ENCODE peak calls at places on chromosomes 5 and 9, in four cellular contexts. D is HepG2, W is K562, Z is GM12878. P is an unnamed sample.

GRCh38 chr9:125971895-125972729 is 224.9 kb downstream of the PBX3 start:
- DNase-seq in D (no peak), W (no peak), Z (no peak), P (no peak)

GRCh38 chr5:123881791-123882244 is 369.8 kb downstream of the CSNK1G3 start:
- DNase-seq in Z (no peak), W (no peak), D (no peak), P (peak; percentile 13)

GRCh38 chr5:94613583-94613982 is 4.8 kb downstream of the KIAA0825 start:
- DNase-seq in D (peak; percentile 45), W (peak; percentile 71), Z (no peak), P (peak; percentile 12)

GRCh38 chr9:396397-396796 is 181.7 kb downstream of the DOCK8 start:
- DNase-seq in D (no peak), Z (no peak), W (no peak), P (no peak)

GRCh38 chr5:122182491-122182921 is 53.2 kb downstream of the ZNF474 start:
- DNase-seq in W (peak; percentile 21), D (no peak), Z (no peak), P (no peak)

GRCh38 chr5:93578813-93579560 is 2.0 kb downstream of the NR2F1-AS1 start:
- DNase-seq in D (no peak), Z (no peak), W (no peak), P (peak; percentile 52)

GRCh38 chr5:164041105-164041504 is 535.7 kb downstream of the MAT2B start:
- DNase-seq in Z (no peak), W (no peak), D (no peak), P (no peak)

GRCh38 chr9:6658628-6659353 is 13.3 kb upstream of the GLDC start:
- DNase-seq in Z (no peak), W (no peak), D (no peak), P (no peak)

GRCh38 chr5:123358751-123359150 is 64.5 kb downstream of the CEP120 start:
- DNase-seq in W (no peak), D (no peak), Z (no peak), P (no peak)

GRCh38 chr9:137130176-137130755 is 8.7 kb upstream of the GRIN1 start:
- DNase-seq in D (no peak), W (peak; percentile 48), Z (no peak), P (peak; percentile 72)

DNA sequence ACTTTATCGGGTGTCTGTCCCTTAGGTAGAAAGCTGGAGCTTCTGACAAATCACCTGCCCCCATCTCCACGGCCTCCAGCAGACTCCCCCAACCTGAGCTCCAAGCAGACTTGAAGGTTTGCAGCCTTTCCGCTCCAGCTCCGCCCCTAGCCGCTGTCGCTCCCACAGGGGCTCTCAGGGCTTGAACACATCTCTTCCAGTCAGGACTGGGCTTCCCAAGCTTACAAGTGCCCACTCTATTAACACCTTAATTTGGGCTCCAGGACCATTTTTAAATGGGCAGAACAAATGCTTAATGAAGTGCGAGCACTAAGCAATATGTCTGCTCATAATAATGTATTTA is 17.2 kb upstream of the SLC25A51 start:
- DNase-seq in W (no peak), D (no peak), Z (no peak), P (no peak)
- TF ChIP-seq NFIC in W (no peak), D (no peak), Z (no peak), P (no peak)

GRCh38 chr9:124268248-124268647 is 10.5 kb downstream of the NEK6 start:
- DNase-seq in D (no peak), W (no peak), Z (no peak), P (no peak)

GRCh38 chr9:124269556-124269955 is 11.8 kb downstream of the NEK6 start:
- DNase-seq in Z (no peak), W (no peak), D (no peak), P (no peak)

GRCh38 chr9:124266139-124266825 is 8.5 kb downstream of the NEK6 start:
- DNase-seq in D (no peak), W (no peak), Z (no peak), P (no peak)

GRCh38 chr9:124266826-124267201 is 9.1 kb downstream of the NEK6 start:
- DNase-seq in W (no peak), Z (no peak), D (no peak), P (no peak)

GRCh38 chr9:124267271-124267807 is 9.6 kb downstream of the NEK6 start:
- DNase-seq in D (no peak), Z (no peak), W (no peak), P (no peak)
- TF ChIP-seq NFIC in D (no peak), Z (no peak), W (no peak), P (peak; percentile 72)

DNA sequence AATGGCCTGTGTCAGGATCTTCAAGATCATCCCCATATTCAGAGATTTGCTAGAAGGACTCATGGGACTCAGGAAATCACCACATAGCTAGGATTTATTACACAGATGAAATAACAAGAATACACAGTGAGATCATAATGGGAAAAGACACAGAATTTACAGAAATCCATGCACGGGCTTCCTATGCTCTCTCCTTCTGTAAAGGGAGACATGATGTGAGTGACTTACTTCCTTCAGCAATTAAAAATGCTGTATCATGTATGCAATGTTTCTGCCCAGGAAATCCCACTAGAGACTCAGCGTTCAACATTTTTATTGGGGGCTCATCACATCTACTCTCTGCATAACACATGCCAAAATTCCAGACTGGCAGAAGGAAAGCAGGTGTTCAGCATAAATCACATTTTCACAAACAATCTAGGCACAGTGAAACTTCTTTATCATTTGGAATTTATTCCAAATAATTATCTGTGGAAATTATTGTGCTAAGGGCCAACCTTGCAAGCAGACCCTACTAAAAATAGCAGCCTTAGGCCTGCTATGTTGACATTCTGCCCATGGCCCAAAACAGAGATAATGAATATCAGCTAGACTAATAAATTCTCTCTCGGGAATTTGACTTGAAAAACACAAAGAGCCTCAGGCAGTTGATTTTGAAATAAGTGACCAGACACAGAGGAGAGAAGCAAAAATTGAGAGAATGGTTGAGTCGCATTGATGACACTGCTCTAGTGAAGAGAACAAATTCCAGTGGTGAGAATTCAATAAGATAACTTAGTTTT is 31.4 kb upstream of the SELENOP start:
- DNase-seq in W (no peak), Z (no peak), D (no peak), P (no peak)
- TF ChIP-seq NFIC in W (no peak), Z (no peak), D (no peak), P (no peak)

GRCh38 chr5:90480699-90481098 is 6.0 kb downstream of the POLR3G start:
- DNase-seq in D (no peak), Z (no peak), W (peak; percentile 25), P (no peak)

GRCh38 chr5:90477073-90477472 is 2.4 kb downstream of the POLR3G start:
- DNase-seq in D (no peak), W (no peak), Z (no peak), P (no peak)

GRCh38 chr5:90477816-90478215 is 3.2 kb downstream of the POLR3G start:
- DNase-seq in W (no peak), Z (no peak), D (no peak), P (no peak)

GRCh38 chr5:90483206-90483605 is 8.5 kb downstream of the POLR3G start:
- DNase-seq in D (no peak), W (no peak), Z (no peak), P (no peak)

DNA sequence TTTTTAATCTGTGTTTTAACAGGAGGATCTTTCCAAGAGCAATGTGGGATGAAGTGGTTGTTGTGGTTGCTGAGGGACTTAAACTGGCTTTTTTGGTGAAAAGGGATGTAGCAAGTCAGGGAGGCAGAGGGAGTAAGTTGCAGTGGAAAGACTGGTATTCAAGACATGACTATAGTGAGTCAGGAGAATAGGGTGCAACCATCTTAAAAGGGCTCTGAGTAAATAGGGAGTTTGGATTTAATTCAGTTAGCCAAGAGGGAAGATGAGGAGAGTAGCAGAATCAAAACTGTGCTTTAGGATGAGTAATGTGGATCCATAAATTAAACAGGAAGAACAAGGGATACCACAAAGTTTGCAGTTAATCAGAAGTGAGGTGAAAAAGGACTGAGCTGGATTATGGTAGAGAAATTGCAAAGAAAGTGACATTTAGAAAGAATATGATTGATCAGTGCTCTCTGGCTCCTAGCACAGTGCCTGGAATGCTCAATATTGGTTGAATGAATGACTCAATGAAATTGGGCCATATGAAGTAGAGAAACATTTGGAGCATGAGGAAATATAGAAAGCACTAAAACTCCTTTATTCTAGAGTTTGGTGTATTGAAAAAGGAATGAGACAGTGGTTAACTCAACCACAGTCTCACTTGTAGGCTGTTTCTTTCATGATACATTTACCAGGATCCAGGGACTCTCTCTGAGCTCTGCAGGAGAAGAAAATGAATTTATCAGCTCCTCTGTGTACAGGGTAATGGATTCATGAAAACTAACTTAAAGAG is 5.1 kb downstream of the POLR3G start:
- DNase-seq in Z (no peak), W (no peak), D (no peak), P (no peak)
- TF ChIP-seq NFIC in Z (no peak), W (no peak), D (no peak), P (no peak)

GRCh38 chr9:21744320-21744719 is 58.1 kb upstream of the MTAP start:
- DNase-seq in Z (no peak), W (no peak), D (no peak), P (no peak)

GRCh38 chr9:21750021-21750735 is 52.3 kb upstream of the MTAP start:
- DNase-seq in D (no peak), W (no peak), Z (no peak), P (no peak)

GRCh38 chr9:21747171-21747570 is 55.3 kb upstream of the MTAP start:
- DNase-seq in D (no peak), Z (no peak), W (no peak), P (no peak)

GRCh38 chr9:21744874-21745273 is 57.6 kb upstream of the MTAP start:
- DNase-seq in D (no peak), W (no peak), Z (no peak), P (no peak)

GRCh38 chr9:21746550-21746949 is 55.9 kb upstream of the MTAP start:
- DNase-seq in D (no peak), W (no peak), Z (no peak), P (no peak)
- TF ChIP-seq NFIC in D (no peak), W (no peak), Z (no peak), P (no peak)

P was measured in SK-N-SH.